ENCODE peak calls at places on chromosomes 13 and 19, in five cellular contexts. O is astrocyte, P is OCI-LY7, E is IMR-90, G is K562. M is an unnamed sample. For H3K4me1, the result is how much of the 10 kb centered on the place peaks cover.

GRCh38 chr13:103799028-103799427 is 732.8 kb upstream of the SLC10A2 start:
- DNase-seq in O (no peak), P (no peak), E (no peak), G (no peak), M (no peak)

GRCh38 chr19:48999481-49000325 is 6.0 kb downstream of the RUVBL2 start:
- DNase-seq in O (peak), P (peak), E (peak), G (peak), M (peak)

GRCh38 chr13:19665427-19665859 is 32.0 kb downstream of the MPHOSPH8 start:
- DNase-seq in O (no peak), P (no peak), E (no peak), G (no peak), M (no peak)

GRCh38 chr13:33483471-33483870 is 197.9 kb upstream of the STARD13 start:
- DNase-seq in O (peak), P (no peak), E (peak), G (no peak), M (no peak)

GRCh38 chr19:31501427-31502195 is 152.4 kb upstream of the TSHZ3 start:
- DNase-seq in O (no peak), P (no peak), E (no peak), G (no peak), M (no peak)

GRCh38 chr19:34220472-34221063 is 33.8 kb upstream of the GARRE1 start:
- DNase-seq in O (peak), P (peak), E (peak), G (peak), M (peak)

GRCh38 chr13:23923031-23923430 is 25.7 kb upstream of the C1QTNF9B start:
- DNase-seq in O (no peak), P (no peak), E (no peak), G (no peak), M (no peak)

GRCh38 chr13:39941236-39941635 is 285.8 kb downstream of the COG6 start:
- DNase-seq in O (no peak), P (no peak), E (no peak), G (no peak), M (no peak)

GRCh38 chr13:51444922-51445321 is 7.9 kb downstream of the INTS6 start:
- DNase-seq in O (peak), P (no peak), E (peak), G (no peak), M (peak)

GRCh38 chr19:30781519-30781918 is 409.3 kb downstream of the ZNF536 start:
- DNase-seq in O (no peak), P (no peak), E (no peak), G (no peak), M (no peak)

GRCh38 chr13:74761794-74762193 is 627.6 kb upstream of the KLF12 start:
- DNase-seq in O (peak), P (no peak), E (no peak), G (no peak), M (peak)

DNA sequence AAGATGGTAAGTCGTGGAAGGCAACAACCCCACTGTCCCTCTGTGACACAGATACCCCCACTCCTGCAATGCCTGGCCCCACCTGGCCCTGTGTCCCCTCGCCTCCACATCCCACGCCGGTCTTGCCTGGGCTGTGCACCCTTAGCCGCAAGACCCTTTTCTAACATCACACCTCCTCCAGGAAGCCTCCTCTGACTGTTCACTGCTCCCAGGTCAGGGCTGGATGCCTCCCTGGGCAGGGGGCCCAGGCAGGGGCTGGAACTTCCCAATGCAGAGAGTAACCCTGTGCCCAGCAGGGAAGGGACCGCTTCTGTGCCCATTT is 1.3 kb downstream of the FBN3 start:
- DNase-seq in O (no peak), P (no peak), E (no peak), G (no peak), M (no peak)
- H3K27ac ChIP-seq in O (no peak), P (no peak), E (no peak), G (no peak), M (no peak)

GRCh38 chr13:97295279-97296182 is 73.4 kb downstream of the MBNL2 start:
- DNase-seq in O (peak), P (no peak), E (peak), G (no peak), M (peak)

GRCh38 chr13:97300871-97301270 is 78.7 kb downstream of the MBNL2 start:
- DNase-seq in O (no peak), P (no peak), E (no peak), G (no peak), M (no peak)

GRCh38 chr13:97296740-97297139 is 74.6 kb downstream of the MBNL2 start:
- DNase-seq in O (no peak), P (no peak), E (no peak), G (no peak), M (no peak)

GRCh38 chr13:97301382-97302095 is 79.4 kb downstream of the MBNL2 start:
- DNase-seq in O (no peak), P (no peak), E (no peak), G (no peak), M (no peak)

DNA sequence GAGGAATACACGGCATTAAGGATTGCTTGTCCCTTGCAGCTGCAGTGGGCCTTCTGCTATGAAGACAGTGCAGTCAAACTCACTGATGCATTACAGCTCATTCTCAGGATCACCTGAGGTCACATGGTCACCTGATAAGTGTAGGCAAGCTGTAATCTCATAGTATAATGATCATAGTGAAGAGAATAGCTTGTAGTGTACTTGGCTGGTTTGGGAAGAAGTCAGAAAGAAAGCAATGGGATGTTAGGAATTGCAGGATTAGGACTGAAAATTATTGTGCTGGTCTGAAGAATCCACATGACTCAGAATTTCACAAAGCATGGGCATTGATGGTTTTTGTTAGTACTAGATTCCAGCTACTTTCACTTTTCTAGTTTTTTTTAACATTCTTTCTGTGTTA is 76.7 kb downstream of the MBNL2 start:
- DNase-seq in O (no peak), P (no peak), E (peak), G (no peak), M (peak)
- H3K4me1 ChIP-seq in O (under half), P (under half), E (under half), G (under half), M (under half)

GRCh38 chr13:90230311-90230710 is 1117.2 kb upstream of the MIR17HG start:
- DNase-seq in O (no peak), P (no peak), E (no peak), G (no peak), M (no peak)

GRCh38 chr13:90237852-90238251 is 1109.6 kb upstream of the MIR17HG start:
- DNase-seq in O (no peak), P (no peak), E (no peak), G (no peak), M (no peak)

GRCh38 chr13:90238433-90238832 is 1109.1 kb upstream of the MIR17HG start:
- DNase-seq in O (peak), P (no peak), E (no peak), G (no peak), M (peak)

GRCh38 chr13:90232291-90232690 is 1115.2 kb upstream of the MIR17HG start:
- DNase-seq in O (no peak), P (no peak), E (no peak), G (no peak), M (no peak)

DNA sequence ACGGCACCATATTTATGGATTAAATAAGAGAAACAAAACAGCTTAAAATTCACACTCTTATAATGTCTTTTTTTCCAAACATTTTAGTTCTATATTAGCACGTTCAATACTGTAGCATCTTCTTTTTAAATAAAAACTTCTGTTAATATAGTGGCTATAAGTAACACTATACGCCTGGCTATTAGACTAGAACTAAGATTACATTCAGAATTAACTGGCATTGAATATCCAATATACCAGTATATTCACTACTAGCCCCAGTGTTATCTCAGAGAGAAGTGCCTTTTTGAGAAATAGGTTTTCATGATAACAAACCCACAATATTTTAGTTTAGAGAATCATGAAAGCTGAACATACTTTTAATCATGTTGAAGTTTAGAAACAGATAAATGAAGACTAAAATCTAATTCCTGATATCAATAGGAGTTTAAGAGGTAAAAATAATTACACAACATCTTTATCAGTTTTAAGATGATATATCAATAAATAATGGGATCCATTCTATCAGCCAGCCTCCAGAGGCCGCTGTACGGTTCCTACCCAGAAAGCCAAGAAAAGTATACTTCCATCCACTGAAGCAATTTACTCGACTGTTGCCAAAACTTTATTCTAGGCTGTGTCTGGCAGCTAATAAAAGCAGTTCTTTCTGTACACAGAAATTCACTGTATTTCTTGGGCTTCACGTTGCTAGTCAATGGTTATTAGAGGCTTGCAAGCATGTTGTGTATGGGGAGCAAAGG is 1113.4 kb upstream of the MIR17HG start:
- DNase-seq in O (no peak), P (no peak), E (no peak), G (no peak), M (no peak)
- H2AFZ ChIP-seq in O (no peak), P (no peak), E (no peak), G (no peak), M (no peak)

GRCh38 chr19:17685451-17686026 is 2.6 kb downstream of the UNC13A start:
- DNase-seq in O (no peak), P (no peak), E (no peak), G (no peak), M (no peak)
- H3K27ac ChIP-seq in O (no peak), P (no peak), E (no peak), G (no peak), M (no peak)

M was measured in fibroblast of lung.